ENCODE peak calls at places on chromosome 1, in ten cellular contexts. M, D, N, O, H, V, F, Y, C and R are unnamed samples.

GRCh38 chr1:46622341-46622740 is 5.7 kb upstream of the MOB3C start:
- DNase-seq in M (no peak), D (peak; percentile 56), N (peak; percentile 28), O (no peak), H (peak; percentile 44), V (no peak), F (no peak), Y (peak; percentile 72), C (no peak), R (peak; percentile 60)

GRCh38 chr1:209652873-209653401 is 712 bp upstream of the LAMB3 start:
- DNase-seq in M (peak; percentile 85), D (peak; percentile 99), N (peak; percentile 50), O (no peak), H (no peak), V (peak; percentile 99), F (no peak), Y (peak; percentile 45), C (no peak), R (peak; percentile 93)

GRCh38 chr1:43540653-43541071 is 10.0 kb downstream of the PTPRF start:
- DNase-seq in M (no peak), D (no peak), N (no peak), O (no peak), H (no peak), V (no peak), F (no peak), Y (no peak), C (no peak), R (no peak)

GRCh38 chr1:11301593-11301992 is 28.6 kb downstream of the UBIAD1 start:
- DNase-seq in M (no peak), D (no peak), N (no peak), O (no peak), H (no peak), V (no peak), F (no peak), Y (no peak), C (no peak), R (no peak)

GRCh38 chr1:62285984-62286481 is 33.2 kb downstream of the KANK4 start:
- DNase-seq in M (no peak), D (peak; percentile 30), N (no peak), O (no peak), H (no peak), V (no peak), F (no peak), Y (no peak), C (no peak), R (no peak)

GRCh38 chr1:95627244-95627643 is 393.2 kb downstream of the RWDD3 start:
- DNase-seq in M (no peak), D (no peak), N (no peak), O (no peak), H (no peak), V (no peak), F (no peak), Y (peak; percentile 7), C (no peak), R (no peak)

GRCh38 chr1:205326812-205327466 is 5.4 kb upstream of the NUAK2 start:
- DNase-seq in M (no peak), D (no peak), N (peak; percentile 56), O (no peak), H (no peak), V (no peak), F (no peak), Y (no peak), C (no peak), R (no peak)

GRCh38 chr1:27348861-27349783 is 7.3 kb downstream of the SYTL1 start:
- DNase-seq in M (no peak), D (peak; percentile 88), N (no peak), O (no peak), H (peak; percentile 56), V (peak; percentile 72), F (no peak), Y (peak; percentile 86), C (peak; percentile 35), R (peak; percentile 73)

GRCh38 chr1:65904681-65905083 is 112.0 kb downstream of the PDE4B start:
- DNase-seq in M (no peak), D (no peak), N (peak; percentile 46), O (no peak), H (no peak), V (no peak), F (no peak), Y (peak; percentile 48), C (no peak), R (no peak)

GRCh38 chr1:77639056-77639455 is 43.4 kb downstream of the ZZZ3 start:
- DNase-seq in M (no peak), D (no peak), N (peak; percentile 61), O (no peak), H (no peak), V (no peak), F (no peak), Y (no peak), C (no peak), R (no peak)

GRCh38 chr1:25562101-25562927 is 18.9 kb downstream of the LDLRAP1 start:
- DNase-seq in M (no peak), D (peak; percentile 62), N (no peak), O (no peak), H (no peak), V (peak; percentile 41), F (peak; percentile 37), Y (no peak), C (peak; percentile 94), R (peak; percentile 89)

GRCh38 chr1:93607814-93608187 is 73.8 kb downstream of the BCAR3 start:
- DNase-seq in M (no peak), D (no peak), N (peak; percentile 73), O (no peak), H (no peak), V (no peak), F (no peak), Y (no peak), C (no peak), R (no peak)

GRCh38 chr1:16468558-16468957 is 28.0 kb downstream of the NECAP2 start:
- DNase-seq in M (no peak), D (no peak), N (no peak), O (no peak), H (no peak), V (no peak), F (no peak), Y (no peak), C (no peak), R (no peak)

GRCh38 chr1:98046031-98046641 is 125.3 kb upstream of the DPYD start:
- DNase-seq in M (no peak), D (no peak), N (peak; percentile 51), O (no peak), H (no peak), V (no peak), F (no peak), Y (no peak), C (no peak), R (no peak)

GRCh38 chr1:61240878-61241277 is 158.5 kb downstream of the NFIA start:
- DNase-seq in M (no peak), D (no peak), N (no peak), O (no peak), H (no peak), V (no peak), F (no peak), Y (no peak), C (no peak), R (no peak)

GRCh38 chr1:61238371-61238689 is 156.0 kb downstream of the NFIA start:
- DNase-seq in M (no peak), D (no peak), N (no peak), O (no peak), H (no peak), V (no peak), F (no peak), Y (no peak), C (no peak), R (no peak)

GRCh38 chr1:61241864-61242472 is 159.6 kb downstream of the NFIA start:
- DNase-seq in M (no peak), D (no peak), N (no peak), O (no peak), H (no peak), V (no peak), F (no peak), Y (no peak), C (no peak), R (no peak)

GRCh38 chr1:61244114-61244513 is 161.8 kb downstream of the NFIA start:
- DNase-seq in M (no peak), D (no peak), N (peak; percentile 19), O (no peak), H (no peak), V (no peak), F (no peak), Y (no peak), C (no peak), R (no peak)

GRCh38 chr1:61241411-61241838 is 159.1 kb downstream of the NFIA start:
- DNase-seq in M (peak; percentile 47), D (no peak), N (no peak), O (no peak), H (no peak), V (peak; percentile 63), F (no peak), Y (no peak), C (no peak), R (peak; percentile 41)
- H3K27ac ChIP-seq in M (peak overlapping the region; percentile 80), D (peak overlapping the region; percentile 51), N (no peak overlapping the region), O (no peak overlapping the region), H (no peak overlapping the region), V (peak overlapping the region; percentile 74), F (peak overlapping the region; percentile 73), Y (peak overlapping the region; percentile 27), C (no peak overlapping the region), R (peak overlapping the region; percentile 71)

GRCh38 chr1:33359931-33360330 is 39.0 kb upstream of the A3GALT2 start:
- DNase-seq in M (no peak), D (no peak), N (no peak), O (no peak), H (no peak), V (peak; percentile 64), F (no peak), Y (no peak), C (no peak), R (no peak)
- H3K4me1 ChIP-seq in M (peaks cover 44% of the 10 kb centered on the region), D (peaks cover 33% of the 10 kb centered on the region), N (peaks cover 17% of the 10 kb centered on the region), O (peaks cover 13% of the 10 kb centered on the region), H (no peaks in the 10 kb centered on the region), V (peaks cover 35% of the 10 kb centered on the region), F (peaks cover 16% of the 10 kb centered on the region), Y (peaks cover 18% of the 10 kb centered on the region), C (peaks cover 6% of the 10 kb centered on the region), R (peaks cover 15% of the 10 kb centered on the region)

GRCh38 chr1:165073402-165074007 is 283.0 kb downstream of the LMX1A start:
- DNase-seq in M (no peak), D (no peak), N (peak; percentile 56), O (no peak), H (peak; percentile 37), V (no peak), F (no peak), Y (no peak), C (no peak), R (no peak)
- TF ChIP-seq POLR2A in M (no peak), D (no peak), N (no peak), O (no peak), H (no peak), V (no peak), F (no peak), Y (no peak), C (no peak), R (no peak)

DNA sequence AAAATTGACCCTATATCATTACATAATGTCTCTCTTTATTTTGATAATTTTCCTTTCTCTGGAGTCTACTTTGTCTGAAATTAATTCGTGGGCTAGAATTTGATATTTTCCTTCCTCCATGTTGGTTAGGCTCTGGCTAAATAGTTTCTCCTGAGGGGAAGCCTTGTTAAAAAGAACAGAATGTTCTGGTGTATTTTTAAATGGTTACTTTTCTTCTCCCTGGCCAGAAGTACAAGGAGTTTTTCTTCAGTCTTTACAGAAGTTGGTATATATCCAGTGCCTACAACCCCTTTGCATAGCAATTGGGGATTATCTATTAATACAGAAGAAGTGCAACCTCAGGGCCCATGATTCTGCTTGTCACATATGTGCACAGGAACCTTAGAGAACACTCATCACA is 185.6 kb upstream of the RAB4A start:
- DNase-seq in M (no peak), D (no peak), N (no peak), O (no peak), H (no peak), V (no peak), F (no peak), Y (no peak), C (no peak), R (no peak)
- H3K27ac ChIP-seq in M (no peak overlapping the region), D (no peak overlapping the region), N (no peak overlapping the region), O (no peak overlapping the region), H (no peak overlapping the region), V (no peak overlapping the region), F (no peak overlapping the region), Y (no peak overlapping the region), C (no peak overlapping the region), R (no peak overlapping the region)